ENCODE peak calls at places on chromosomes 2 and 18, in six cellular contexts. E is HCT116, P is OCI-LY7, L is PC-3, S is neural progenitor cell, D is GM23338. Q is an unnamed sample.

GRCh38 chr2:135775420-135775819 is 33.8 kb downstream of the UBXN4 start:
- DNase-seq in E (no peak), S (no peak), P (no peak), D (no peak), L (no peak), Q (no peak)

GRCh38 chr2:239194731-239195317 is 206.0 kb downstream of the HDAC4 start:
- DNase-seq in S (no peak), L (no peak), P (no peak), E (no peak), D (no peak), Q (no peak)

GRCh38 chr2:10535703-10536102 is 87.6 kb upstream of the ODC1 start:
- DNase-seq in L (no peak), P (no peak), S (no peak), D (no peak), E (no peak), Q (no peak)

GRCh38 chr18:25433590-25433989 is 81.6 kb upstream of the ZNF521 start:
- DNase-seq in D (no peak), S (no peak), E (no peak), L (no peak), P (no peak), Q (no peak)

GRCh38 chr2:86216577-86217555 is 17.6 kb downstream of the MRPL35 start:
- DNase-seq in D (no peak), P (no peak), S (no peak), L (no peak), E (no peak), Q (peak)

GRCh38 chr2:16561676-16562075 is 104.0 kb downstream of the CYRIA start:
- DNase-seq in P (no peak), E (no peak), D (no peak), L (no peak), S (no peak), Q (no peak)

GRCh38 chr2:119106301-119106897 is 52.2 kb downstream of the C1QL2 start:
- DNase-seq in D (peak), L (peak), P (peak), E (no peak), S (peak), Q (peak)

GRCh38 chr2:41042343-41042742 is 590.5 kb upstream of the SLC8A1 start:
- DNase-seq in S (no peak), L (peak), D (no peak), P (no peak), E (no peak), Q (peak)

GRCh38 chr18:46502444-46502843 is 154.6 kb downstream of the LOXHD1 start:
- DNase-seq in D (peak), S (peak), P (no peak), E (no peak), L (no peak), Q (no peak)

GRCh38 chr2:112159454-112159921 is 21.3 kb downstream of the FBLN7 start:
- DNase-seq in S (no peak), E (no peak), P (peak), D (no peak), L (no peak), Q (no peak)

GRCh38 chr2:54685263-54685775 is 38.1 kb upstream of the EML6 start:
- DNase-seq in D (no peak), S (no peak), E (no peak), P (no peak), L (no peak), Q (no peak)

GRCh38 chr2:102473020-102473419 is at the start of gene SLC9A4:
- DNase-seq in D (peak), P (peak), S (peak), L (peak), E (peak), Q (peak)

GRCh38 chr2:234974501-234975385 is 22.9 kb downstream of the SH3BP4 start:
- DNase-seq in S (peak), L (no peak), P (no peak), D (no peak), E (no peak), Q (peak)

GRCh38 chr2:73893764-73894474 is 1.1 kb downstream of the ACTG2 start:
- DNase-seq in S (no peak), P (no peak), L (no peak), D (no peak), E (no peak), Q (no peak)

GRCh38 chr2:73894475-73894850 is 1.7 kb downstream of the ACTG2 start:
- DNase-seq in E (no peak), L (no peak), S (no peak), P (no peak), D (no peak), Q (no peak)

GRCh38 chr2:73891276-73891901 is 1.4 kb upstream of the ACTG2 start:
- DNase-seq in S (no peak), D (no peak), P (no peak), L (no peak), E (no peak), Q (no peak)

GRCh38 chr2:73894877-73895276 is 2.1 kb downstream of the ACTG2 start:
- DNase-seq in P (no peak), E (no peak), D (no peak), L (no peak), S (no peak), Q (no peak)

GRCh38 chr2:73892631-73893329 is at the start of gene ACTG2:
- DNase-seq in P (no peak), S (no peak), E (no peak), L (peak), D (no peak), Q (no peak)
- H3K27ac ChIP-seq in P (no peak), S (no peak), E (no peak), L (no peak), D (no peak), Q (no peak)

DNA sequence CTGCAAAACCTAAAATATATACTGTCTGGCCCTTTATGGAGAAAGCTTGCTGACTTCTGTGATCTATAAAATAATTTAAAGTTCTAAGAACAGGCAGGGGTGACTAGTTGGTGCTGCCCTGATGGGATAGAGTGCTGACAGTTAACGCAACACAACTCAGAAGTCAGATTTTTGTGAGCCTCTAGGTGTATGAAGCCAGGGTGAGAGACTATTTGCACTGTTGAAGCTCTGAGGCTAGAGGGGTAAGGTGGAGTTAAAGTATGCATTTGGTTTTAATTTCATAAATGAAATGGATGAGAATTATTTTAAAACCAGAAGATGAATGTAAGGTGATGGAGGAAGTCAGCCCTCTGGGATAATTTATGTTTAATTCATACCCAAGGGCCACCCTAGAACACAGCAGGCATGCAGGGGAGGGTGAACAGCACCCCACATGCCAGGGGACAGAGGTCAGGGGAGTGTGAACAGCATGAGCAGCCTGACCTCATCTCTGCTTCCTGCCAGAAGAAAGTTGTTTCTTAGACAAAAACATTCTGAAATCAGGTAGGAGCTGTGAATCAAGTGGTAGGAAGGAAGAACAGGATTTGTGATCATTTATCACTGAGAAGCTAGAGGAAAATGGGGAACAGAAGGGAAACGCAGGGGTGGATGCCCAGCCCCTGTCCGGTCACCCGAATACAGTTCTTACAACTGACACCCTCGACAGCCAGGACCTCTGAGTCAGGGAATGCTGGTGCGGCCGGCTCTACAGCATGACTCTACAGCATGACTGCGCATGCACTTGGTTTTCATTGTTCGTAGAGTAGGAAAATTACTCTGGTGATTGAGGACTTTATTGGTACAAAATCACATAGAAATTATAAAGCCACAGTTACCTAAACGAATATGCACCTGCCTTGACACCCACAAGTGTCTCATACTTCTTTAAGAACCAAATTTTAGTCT is 93.1 kb downstream of the MBP start:
- DNase-seq in D (no peak), P (no peak), S (no peak), L (peak), E (no peak), Q (peak)
- TF ChIP-seq EZH2phosphoT487 in D (no peak), P (no peak), S (no peak), L (no peak), E (no peak), Q (no peak)

DNA sequence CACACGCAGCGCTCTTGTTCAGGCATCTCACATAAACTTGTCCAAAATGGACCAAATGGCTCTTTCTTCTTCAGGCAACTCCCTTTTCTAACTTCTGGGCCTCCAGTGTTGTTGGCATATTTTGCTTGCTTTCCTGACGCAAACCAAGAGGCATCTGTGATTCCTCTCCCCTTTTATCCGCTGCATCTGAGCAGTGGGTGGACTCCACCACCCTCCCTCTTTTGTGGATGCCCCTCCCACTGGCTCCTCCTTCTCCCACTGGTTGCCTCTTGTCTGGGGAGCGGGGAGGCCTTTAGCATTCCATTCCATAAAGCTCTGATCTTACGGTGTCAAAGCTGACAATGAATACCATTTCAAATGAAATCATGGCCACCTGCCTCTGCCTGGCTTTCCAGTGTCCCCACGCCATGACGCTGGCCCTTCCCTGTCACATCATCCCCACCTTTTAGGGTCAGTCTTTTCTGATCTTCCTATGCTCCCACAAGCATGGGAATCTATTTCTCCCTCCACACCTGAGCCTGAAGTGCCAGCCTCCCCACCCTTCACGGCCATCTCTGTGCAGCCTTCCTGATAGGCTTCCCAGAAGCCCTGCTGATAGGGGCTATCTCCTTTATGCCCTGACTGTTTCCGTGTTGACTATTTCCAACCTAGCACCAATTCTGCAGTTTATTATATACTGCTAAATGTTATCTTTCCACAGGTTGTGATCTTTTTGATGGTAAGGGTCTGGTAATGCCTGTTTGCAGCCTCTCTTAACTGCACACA is 51.5 kb downstream of the RPL37A start:
- DNase-seq in P (no peak), S (peak), E (no peak), D (peak), L (no peak), Q (no peak)
- H3K27ac ChIP-seq in P (no peak), S (no peak), E (no peak), D (no peak), L (no peak), Q (no peak)

DNA sequence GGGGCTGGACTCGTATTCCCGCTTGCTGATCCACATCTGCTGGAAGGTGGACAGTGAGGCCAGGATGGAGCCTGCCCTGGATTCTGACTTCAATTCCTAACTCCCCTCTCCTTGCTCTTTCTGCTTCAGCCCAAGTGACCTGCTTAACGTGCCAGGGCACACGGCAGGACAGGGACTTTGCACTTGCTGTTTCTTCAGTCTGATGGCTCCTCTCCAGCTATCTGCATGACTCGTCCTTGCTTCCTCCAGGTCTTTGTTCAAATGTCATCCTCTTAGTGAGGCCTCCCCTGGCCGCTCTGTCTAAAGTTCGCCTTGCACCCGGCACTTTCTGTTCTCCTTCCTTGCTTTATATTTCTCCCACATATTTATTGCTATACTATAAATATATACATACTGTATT is 357.6 kb downstream of the MTX2 start:
- DNase-seq in E (no peak), L (peak), S (no peak), P (no peak), D (no peak), Q (no peak)
- TF ChIP-seq EZH2phosphoT487 in E (no peak), L (no peak), S (no peak), P (no peak), D (no peak), Q (no peak)

GRCh38 chr18:36325846-36326245 is 28.3 kb downstream of the FHOD3 start:
- DNase-seq in P (no peak), S (no peak), D (no peak), L (no peak), E (no peak), Q (no peak)
- H3K27ac ChIP-seq in P (no peak), S (peak), D (no peak), L (no peak), E (no peak), Q (no peak)